ENCODE peak calls at places on chromosome 19, in five cellular contexts. X, K, N, T and U are unnamed samples.

GRCh38 chr19:16449330-16449961 is 22.3 kb downstream of the EPS15L1 start:
- DNase-seq in X (no peak), K (no peak), N (no peak), T (no peak), U (no peak)

GRCh38 chr19:14441041-14441938 is 8.2 kb downstream of the PKN1 start:
- DNase-seq in X (no peak), K (no peak), N (no peak), T (no peak), U (no peak)

GRCh38 chr19:42207767-42208259 is 9.7 kb downstream of the DEDD2 start:
- DNase-seq in X (no peak), K (no peak), N (no peak), T (no peak), U (no peak)

GRCh38 chr19:2059422-2060201 is 8.6 kb upstream of the MKNK2 start:
- DNase-seq in X (no peak), K (no peak), N (no peak), T (no peak), U (no peak)

GRCh38 chr19:54316746-54317107 is 3.8 kb upstream of the LILRA5 start:
- DNase-seq in X (no peak), K (no peak), N (no peak), T (no peak), U (no peak)

GRCh38 chr19:48795055-48795854 is 15.6 kb downstream of the BCAT2 start:
- DNase-seq in X (peak), K (peak), N (peak), T (peak), U (peak)

GRCh38 chr19:47891923-47892666 is 6.0 kb upstream of the SULT2A1 start:
- DNase-seq in X (no peak), K (no peak), N (no peak), T (no peak), U (peak)

GRCh38 chr19:3725640-3726310 is 17.6 kb downstream of the TJP3 start:
- DNase-seq in X (no peak), K (no peak), N (no peak), T (no peak), U (no peak)

GRCh38 chr19:33388817-33389573 is 15.5 kb downstream of the CEBPG start:
- DNase-seq in X (no peak), K (no peak), N (no peak), T (no peak), U (no peak)

GRCh38 chr19:17052439-17052838 is 22.8 kb downstream of the HAUS8 start:
- DNase-seq in X (no peak), K (no peak), N (no peak), T (no peak), U (no peak)

GRCh38 chr19:29687897-29688728 is 22.9 kb downstream of the PLEKHF1 start:
- DNase-seq in X (no peak), K (no peak), N (no peak), T (no peak), U (no peak)

GRCh38 chr19:7637374-7638256 is 705 bp downstream of the STXBP2 start:
- DNase-seq in X (no peak), K (no peak), N (no peak), T (no peak), U (no peak)

GRCh38 chr19:15445807-15446376 is 3.9 kb downstream of the WIZ start:
- DNase-seq in X (no peak), K (no peak), N (no peak), T (no peak), U (no peak)

GRCh38 chr19:38952395-38953165 is 21.8 kb downstream of the MRPS12 start:
- DNase-seq in X (no peak), K (peak), N (no peak), T (no peak), U (no peak)

GRCh38 chr19:50633973-50634372 is 5.7 kb downstream of the SYT3 start:
- DNase-seq in X (no peak), K (no peak), N (no peak), T (no peak), U (no peak)

GRCh38 chr19:49362048-49362925 is at the start of gene TEAD2:
- DNase-seq in X (no peak), K (peak), N (peak), T (no peak), U (no peak)